ENCODE peak calls at places on chromosome 7, in nine cellular contexts. P is NCI-H2081 treated with DMSO at 0.1 percent for 48 hours; F is CD8-positive, alpha-beta memory T cell; Q is heart left ventricle; B is colonic mucosa; R is neural progenitor cell; H is mesendoderm; W is dermis microvascular lymphatic vessel endothelial cell; L is astrocyte of the spinal cord. E is an unnamed sample.

GRCh38 chr7:12949060-12950045 is 261.9 kb downstream of the ARL4A start:
- DNase-seq in P (no peak), F (no peak), Q (no peak), B (no peak), R (no peak), H (peak; percentile 8), W (peak; percentile 12), L (peak; percentile 66), E (no peak)

GRCh38 chr7:122068046-122068445 is 76.0 kb downstream of the AASS start:
- DNase-seq in P (no peak), F (no peak), Q (no peak), B (no peak), R (no peak), H (no peak), W (no peak), L (no peak), E (no peak)

GRCh38 chr7:66894463-66895080 is 26.5 kb upstream of the TMEM248 start:
- DNase-seq in P (no peak), F (no peak), Q (no peak), B (no peak), R (peak; percentile 77), H (peak; percentile 77), W (peak; percentile 25), L (peak; percentile 65), E (peak; percentile 53)

GRCh38 chr7:133481676-133482075 is 228.8 kb downstream of the EXOC4 start:
- DNase-seq in P (no peak), F (no peak), Q (no peak), B (no peak), R (no peak), H (peak; percentile 7), W (peak; percentile 75), L (peak; percentile 82), E (no peak)

GRCh38 chr7:100366411-100367250 is 6.7 kb upstream of the PILRA start:
- DNase-seq in P (no peak), F (no peak), Q (no peak), B (no peak), R (no peak), H (no peak), W (no peak), L (no peak), E (no peak)

GRCh38 chr7:38306136-38306535 is 32.7 kb upstream of the TARP start:
- DNase-seq in P (no peak), F (no peak), Q (no peak), B (no peak), R (no peak), H (no peak), W (no peak), L (peak; percentile 47), E (no peak)

GRCh38 chr7:128404143-128404681 is 5.6 kb downstream of the IMPDH1 start:
- DNase-seq in P (no peak), F (no peak), Q (no peak), B (peak; percentile 40), R (no peak), H (no peak), W (no peak), L (no peak), E (peak; percentile 59)

GRCh38 chr7:114530074-114530611 is 115.5 kb downstream of the FOXP2 start:
- DNase-seq in P (no peak), F (no peak), Q (no peak), B (no peak), R (no peak), H (no peak), W (no peak), L (peak; percentile 54), E (no peak)

GRCh38 chr7:131431289-131431688 is 103.6 kb downstream of the MKLN1 start:
- DNase-seq in P (peak; percentile 42), F (no peak), Q (peak; percentile 59), B (no peak), R (no peak), H (no peak), W (no peak), L (peak; percentile 77), E (no peak)

GRCh38 chr7:47672267-47672920 is 90.5 kb upstream of the TNS3 start:
- DNase-seq in P (no peak), F (no peak), Q (no peak), B (no peak), R (no peak), H (peak; percentile 36), W (no peak), L (no peak), E (no peak)

GRCh38 chr7:1372063-1372462 is 87.2 kb downstream of the MICALL2 start:
- DNase-seq in P (no peak), F (no peak), Q (no peak), B (no peak), R (no peak), H (no peak), W (no peak), L (no peak), E (peak; percentile 7)